ENCODE peak calls at places on chromosomes 1 and 21, in six cellular contexts. L is stimulated activated CD4-positive, alpha-beta T cell treated with anti-CD3 and anti-CD28 coated beads, Interleukin-4, amount 100 ng/mL, for 24 hours; G is brain microvascular endothelial cell; Z is iPS DF 6.9; I is activated T-cell treated with anti-CD3 and anti-CD28 coated beads for 24 hours; E is T-cell. S is an unnamed sample.

GRCh38 chr1:180000575-180000974 is 46.0 kb downstream of the CEP350 start:
- DNase-seq in G (no peak), Z (no peak), E (no peak), L (no peak), I (no peak), S (no peak)

GRCh38 chr1:75732703-75733102 is 8.2 kb downstream of the ACADM start:
- DNase-seq in L (no peak), G (no peak), Z (no peak), I (no peak), E (no peak), S (no peak)

GRCh38 chr1:175889848-175890247 is 146.5 kb upstream of the TNR start:
- DNase-seq in G (no peak), E (no peak), I (no peak), Z (no peak), L (no peak), S (no peak)

GRCh38 chr1:17059391-17060128 is 5.7 kb upstream of the SDHB start:
- DNase-seq in E (no peak), Z (peak; percentile 70), L (peak; percentile 23), G (peak; percentile 57), I (no peak), S (peak; percentile 79)

GRCh38 chr21:42247716-42248115 is 28.8 kb downstream of the ABCG1 start:
- DNase-seq in E (no peak), G (no peak), L (no peak), Z (no peak), I (no peak), S (no peak)

GRCh38 chr1:89994805-89995594 is at the start of gene ZNF326:
- DNase-seq in E (peak; percentile 89), I (peak; percentile 94), Z (peak; percentile 89), L (peak; percentile 94), G (peak; percentile 96), S (peak; percentile 99)

GRCh38 chr1:222989443-222989842 is 153.6 kb downstream of the TLR5 start:
- DNase-seq in I (no peak), L (no peak), G (no peak), E (no peak), Z (no peak), S (no peak)

GRCh38 chr1:226881515-226882185 is 11.2 kb downstream of the PSEN2 start:
- DNase-seq in I (no peak), G (no peak), E (no peak), Z (no peak), L (no peak), S (no peak)

GRCh38 chr1:152108899-152109222 is 6.4 kb downstream of the TCHH start:
- DNase-seq in L (no peak), G (no peak), I (no peak), Z (no peak), E (no peak), S (peak; percentile 46)

S was measured in H1.